ENCODE peak calls at places on chromosomes 13 and 19, in eight cellular contexts. Z is BE2C, Y is AG09309, R is IMR-90, V is NB4, S is breast epithelium, I is A549, G is PC-3. B is an unnamed sample.

GRCh38 chr13:75762066-75762937 is 126.2 kb downstream of the LMO7 start:
- DNase-seq in Z (no peak), V (no peak), S (no peak), G (peak; percentile 58), I (peak; percentile 24), Y (no peak), R (peak; percentile 63), B (no peak)

GRCh38 chr19:53864308-53864836 is 3.3 kb upstream of the MYADM start:
- DNase-seq in S (no peak), V (no peak), R (no peak), G (peak; percentile 80), Z (no peak), I (peak; percentile 93), Y (no peak), B (no peak)

GRCh38 chr13:74555291-74556001 is 421.2 kb upstream of the KLF12 start:
- DNase-seq in I (no peak), Y (no peak), Z (peak; percentile 66), G (no peak), S (no peak), R (no peak), V (peak; percentile 67), B (no peak)

GRCh38 chr13:105346141-105346766 is 1189.2 kb downstream of the EFNB2 start:
- DNase-seq in V (no peak), R (peak; percentile 90), G (peak; percentile 70), S (no peak), Y (peak; percentile 38), Z (no peak), I (peak; percentile 33), B (peak; percentile 80)

GRCh38 chr13:69704311-69704710 is 403.3 kb upstream of the ATXN8OS start:
- DNase-seq in I (no peak), Z (no peak), V (no peak), Y (no peak), G (no peak), R (no peak), S (no peak), B (no peak)

GRCh38 chr13:64675256-64675892 is 2554.8 kb downstream of the PCDH9 start:
- DNase-seq in S (no peak), Z (no peak), V (no peak), Y (no peak), G (peak; percentile 76), R (peak; percentile 77), I (peak; percentile 86), B (peak; percentile 57)

GRCh38 chr13:20796791-20797513 is 23.2 kb upstream of the EEF1AKMT1 start:
- DNase-seq in Z (no peak), I (no peak), R (peak; percentile 39), S (no peak), Y (no peak), V (no peak), G (peak; percentile 31), B (peak; percentile 10)

GRCh38 chr19:4390862-4391693 is 9.3 kb downstream of the SH3GL1 start:
- DNase-seq in R (no peak), Y (no peak), S (no peak), V (no peak), Z (no peak), G (no peak), I (no peak), B (peak; percentile 18)

GRCh38 chr19:10262771-10263170 is 8.1 kb upstream of the ICAM1 start:
- DNase-seq in Z (no peak), G (peak; percentile 32), V (peak; percentile 40), I (no peak), Y (no peak), S (no peak), R (peak; percentile 65), B (peak; percentile 36)

GRCh38 chr13:111095031-111095840 is 19.9 kb upstream of the ARHGEF7 start:
- DNase-seq in I (no peak), R (no peak), G (no peak), V (no peak), S (no peak), Y (no peak), Z (no peak), B (no peak)

GRCh38 chr13:112839347-112840105 is 129.5 kb upstream of the MCF2L start:
- DNase-seq in Z (no peak), Y (peak; percentile 83), S (no peak), I (no peak), R (peak; percentile 61), V (no peak), G (no peak), B (peak; percentile 47)

GRCh38 chr19:51980116-51980736 is 6.4 kb downstream of the ZNF350 start:
- DNase-seq in S (no peak), Y (no peak), Z (no peak), G (no peak), V (peak; percentile 85), I (no peak), R (no peak), B (peak; percentile 23)

GRCh38 chr13:24664726-24665409 is 15.3 kb upstream of the ATP12A start:
- DNase-seq in I (no peak), S (no peak), G (peak; percentile 81), Z (no peak), R (peak; percentile 63), Y (no peak), V (no peak), B (no peak)

GRCh38 chr13:82010780-82011179 is 1669.9 kb upstream of the SPRY2 start:
- DNase-seq in Z (no peak), I (no peak), V (no peak), Y (no peak), R (no peak), G (peak; percentile 20), S (no peak), B (no peak)

GRCh38 chr13:27541386-27541785 is 78.9 kb downstream of the LNX2 start:
- DNase-seq in Z (no peak), V (no peak), S (no peak), G (no peak), Y (peak; percentile 50), R (peak; percentile 15), I (no peak), B (no peak)

GRCh38 chr13:101530293-101530692 is 77.8 kb downstream of the ITGBL1 start:
- DNase-seq in G (no peak), Y (no peak), V (no peak), S (no peak), I (no peak), R (peak; percentile 39), Z (no peak), B (no peak)

GRCh38 chr13:92974905-92975429 is 251.6 kb upstream of the GPC6 start:
- DNase-seq in V (no peak), Y (no peak), G (no peak), R (no peak), Z (no peak), I (no peak), S (no peak), B (no peak)

GRCh38 chr19:58213075-58213369 is 15.7 kb upstream of the ZNF544 start:
- DNase-seq in S (no peak), I (no peak), Z (no peak), R (no peak), G (no peak), V (no peak), Y (no peak), B (no peak)

GRCh38 chr13:30576528-30576927 is 41.2 kb upstream of the USPL1 start:
- DNase-seq in G (peak; percentile 27), I (no peak), Y (no peak), Z (peak; percentile 22), V (peak; percentile 57), R (peak; percentile 59), S (no peak), B (peak; percentile 47)

GRCh38 chr19:50204811-50205675 is 1.6 kb downstream of the MYH14 start:
- DNase-seq in R (no peak), V (no peak), S (peak; percentile 78), I (no peak), Y (no peak), Z (no peak), G (peak; percentile 85), B (no peak)

GRCh38 chr13:105333416-105333815 is 1202.0 kb downstream of the EFNB2 start:
- DNase-seq in Y (peak; percentile 17), I (no peak), S (no peak), Z (no peak), V (no peak), G (no peak), R (peak; percentile 29), B (no peak)

GRCh38 chr19:1063030-1063908 is 3.7 kb upstream of the ARHGAP45 start:
- DNase-seq in R (no peak), I (peak; percentile 77), S (no peak), G (peak; percentile 29), Z (peak; percentile 43), V (peak; percentile 56), Y (no peak), B (no peak)

GRCh38 chr19:29578349-29578748 is 27.7 kb upstream of the POP4 start:
- DNase-seq in Z (no peak), Y (no peak), R (no peak), G (no peak), S (no peak), V (no peak), I (no peak), B (no peak)

GRCh38 chr19:55080121-55080914 is 4.6 kb downstream of the EPS8L1 start:
- DNase-seq in V (peak; percentile 81), S (peak; percentile 73), R (peak; percentile 55), G (no peak), Z (peak; percentile 93), Y (no peak), I (peak; percentile 89), B (peak; percentile 64)

GRCh38 chr19:35790981-35791813 is 15.8 kb downstream of the ARHGAP33 start:
- DNase-seq in V (peak; percentile 11), S (no peak), Y (no peak), Z (no peak), I (peak; percentile 38), R (no peak), G (no peak), B (no peak)
- TF ChIP-seq CTCF in V (peak; percentile 10), S (no peak), Y (no peak), Z (peak; percentile 16), I (peak; percentile 24), R (peak; percentile 7), G (peak; percentile 20), B (no peak)

DNA sequence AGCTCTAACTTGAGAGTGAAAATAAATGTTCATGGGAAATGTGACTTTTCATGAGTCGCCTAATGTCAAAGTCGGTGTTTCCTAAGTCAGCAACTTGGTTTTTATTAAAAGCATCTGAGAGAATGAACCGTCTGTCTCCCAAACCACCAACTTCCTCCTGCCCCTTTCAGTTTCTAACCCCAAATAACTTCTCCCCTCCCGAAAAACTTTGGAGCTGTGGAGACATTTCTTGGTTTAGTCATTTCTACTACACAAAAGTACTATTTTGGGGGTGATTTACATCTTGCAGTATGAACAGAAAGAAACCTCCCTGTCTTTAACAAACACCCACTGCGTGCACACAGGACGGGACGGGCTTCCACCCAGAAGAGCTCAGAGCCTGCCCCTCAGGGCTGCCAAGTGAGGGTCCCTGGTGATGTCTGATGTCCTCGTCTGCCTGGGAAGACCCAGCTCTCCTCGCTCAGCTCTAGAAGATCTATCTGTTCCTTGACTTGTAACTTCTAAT is 65.0 kb downstream of the RASA3 start:
- DNase-seq in Z (no peak), S (no peak), Y (no peak), I (no peak), V (peak; percentile 88), R (peak; percentile 68), G (peak; percentile 43), B (peak; percentile 35)
- H3K4me3 ChIP-seq in Z (no peak overlapping the region), S (no peak overlapping the region), Y (no peak overlapping the region), I (no peak overlapping the region), V (no peak overlapping the region), R (no peak overlapping the region), G (no peak overlapping the region), B (no peak overlapping the region)

GRCh38 chr19:19550972-19551861 is 13.2 kb downstream of the CILP2 start:
- DNase-seq in S (no peak), G (no peak), R (no peak), Z (peak; percentile 13), I (no peak), Y (no peak), V (no peak), B (no peak)
- TF ChIP-seq CTCF in S (no peak), G (no peak), R (no peak), Z (no peak), I (no peak), Y (no peak), V (no peak), B (no peak)

GRCh38 chr19:47417746-47418594 is 1.4 kb downstream of the MEIS3 start:
- DNase-seq in Y (no peak), G (no peak), Z (no peak), V (peak; percentile 60), R (peak; percentile 18), S (no peak), I (no peak), B (peak; percentile 21)
- H3K4me3 ChIP-seq in Y (peak overlapping the region; percentile 78), G (no peak overlapping the region), Z (peak overlapping the region; percentile 53), V (no peak overlapping the region), R (peak overlapping the region; percentile 91), S (peak overlapping the region; percentile 63), I (peak overlapping the region; percentile 75), B (peak overlapping the region; percentile 44)